ENCODE peak calls at places on chromosome 5, in four cellular contexts. H is SHP77; U is RKO; O is stimulated activated CD8-positive, alpha-beta memory T cell treated with anti-CD3 and anti-CD28 coated beads, Interleukin-15, amount 100 ng/mL, for 4 hours. V is an unnamed sample.

GRCh38 chr5:179221877-179222220 is 123.4 kb downstream of the ADAMTS2 start:
- DNase-seq in H (no peak), U (no peak), O (no peak), V (no peak)

GRCh38 chr5:60086583-60086982 is 193.1 kb upstream of the PDE4D start:
- DNase-seq in H (no peak), U (no peak), O (no peak), V (no peak)

GRCh38 chr5:72505026-72505425 is 2.2 kb downstream of the ZNF366 start:
- DNase-seq in H (no peak), U (no peak), O (no peak), V (no peak)

GRCh38 chr5:112480501-112480900 is 61.4 kb upstream of the EPB41L4A start:
- DNase-seq in H (no peak), U (no peak), O (no peak), V (no peak)

GRCh38 chr5:73299017-73299630 is 126.1 kb downstream of the TMEM174 start:
- DNase-seq in H (no peak), U (no peak), O (no peak), V (no peak)

GRCh38 chr5:58016329-58016728 is 443.6 kb downstream of the PLK2 start:
- DNase-seq in H (no peak), U (no peak), O (no peak), V (no peak)

GRCh38 chr5:171826132-171826531 is 40.5 kb downstream of the SMIM23 start:
- DNase-seq in H (no peak), U (no peak), O (no peak), V (no peak)

GRCh38 chr5:6602441-6602840 is 30.4 kb downstream of the NSUN2 start:
- DNase-seq in H (no peak), U (no peak), O (no peak), V (no peak)

GRCh38 chr5:169300468-169301385 is at the start of gene SLIT3:
- DNase-seq in H (no peak), U (no peak), O (no peak), V (no peak)

GRCh38 chr5:93381057-93381456 is 200.0 kb downstream of the NR2F1-AS1 start:
- DNase-seq in H (no peak), U (peak), O (no peak), V (no peak)

GRCh38 chr5:76524872-76525271 is 98.3 kb downstream of the F2RL2 start:
- DNase-seq in H (no peak), U (no peak), O (no peak), V (no peak)

GRCh38 chr5:79837707-79838620 is 148.3 kb downstream of the CMYA5 start:
- DNase-seq in H (no peak), U (no peak), O (no peak), V (no peak)

GRCh38 chr5:116862632-116863455 is 288.2 kb upstream of the SEMA6A start:
- DNase-seq in H (no peak), U (no peak), O (no peak), V (no peak)

GRCh38 chr5:124162782-124163532 is 583.5 kb downstream of the ZNF608 start:
- DNase-seq in H (peak), U (no peak), O (no peak), V (no peak)

GRCh38 chr5:151359391-151359790 is 12.0 kb upstream of the SLC36A2 start:
- DNase-seq in H (no peak), U (no peak), O (no peak), V (no peak)

GRCh38 chr5:179345429-179346321 is at the start of gene ADAMTS2:
- DNase-seq in H (no peak), U (no peak), O (no peak), V (no peak)

GRCh38 chr5:12870870-12871539 is 966.8 kb upstream of the CTNND2 start:
- DNase-seq in H (no peak), U (no peak), O (no peak), V (no peak)

GRCh38 chr5:120174089-120174488 is 290.0 kb upstream of the PRR16 start:
- DNase-seq in H (no peak), U (no peak), O (no peak), V (no peak)

GRCh38 chr5:159175547-159175946 is 33.8 kb downstream of the RNF145 start:
- DNase-seq in H (no peak), U (no peak), O (no peak), V (no peak)

GRCh38 chr5:93162201-93162654 is 418.8 kb downstream of the NR2F1-AS1 start:
- DNase-seq in H (no peak), U (peak), O (no peak), V (no peak)

GRCh38 chr5:169542811-169543210 is 40.8 kb upstream of the SPDL1 start:
- DNase-seq in H (no peak), U (no peak), O (no peak), V (no peak)

GRCh38 chr5:128491291-128491690 is 46.8 kb downstream of the FBN2 start:
- DNase-seq in H (no peak), U (no peak), O (no peak), V (no peak)

GRCh38 chr5:157602505-157602904 is 26.9 kb upstream of the ADAM19 start:
- DNase-seq in H (no peak), U (no peak), O (no peak), V (no peak)

GRCh38 chr5:11385901-11386293 is 518.3 kb downstream of the CTNND2 start:
- DNase-seq in H (no peak), U (no peak), O (no peak), V (no peak)

GRCh38 chr5:173324115-173325001 is 3.9 kb downstream of the STC2 start:
- DNase-seq in H (peak), U (no peak), O (no peak), V (no peak)

GRCh38 chr5:28779161-28779754 is 1740.9 kb upstream of the CDH9 start:
- DNase-seq in H (peak), U (peak), O (no peak), V (no peak)

GRCh38 chr5:123429993-123430392 is 6.8 kb upstream of the CEP120 start:
- DNase-seq in H (no peak), U (peak), O (no peak), V (peak)

GRCh38 chr5:75052461-75053285 is at the start of gene GCNT4:
- DNase-seq in H (no peak), U (peak), O (no peak), V (no peak)

GRCh38 chr5:123617561-123617960 is 105.6 kb downstream of the CSNK1G3 start:
- DNase-seq in H (no peak), U (no peak), O (no peak), V (no peak)

GRCh38 chr5:52727568-52727967 is 60.1 kb upstream of the ITGA1 start:
- DNase-seq in H (no peak), U (no peak), O (no peak), V (no peak)

GRCh38 chr5:15495026-15495425 is 5.0 kb upstream of the FBXL7 start:
- DNase-seq in H (no peak), U (no peak), O (no peak), V (no peak)

V was measured in SIG-M5.